ENCODE peak calls at places on chromosomes 11 and 22, in nine cellular contexts. T, F, R, N, K, O, B, G and U are unnamed samples.
A peak's percentile ranks its signal among the peaks of the same experiment; 100 is the strongest.

GRCh38 chr22:23225724-23226496 is 45.6 kb downstream of the BCR start:
- DNase-seq in T (no peak), F (peak; percentile 61), R (no peak), N (peak; percentile 61), K (no peak), O (peak; percentile 79), B (peak; percentile 91), G (peak; percentile 84), U (peak; percentile 91)

GRCh38 chr11:65213322-65214211 is 31.8 kb downstream of the CAPN1 start:
- DNase-seq in T (no peak), F (no peak), R (peak; percentile 55), N (no peak), K (no peak), O (no peak), B (no peak), G (no peak), U (peak; percentile 61)

GRCh38 chr11:61315260-61315659 is 17.6 kb downstream of the DDB1 start:
- DNase-seq in T (no peak), F (no peak), R (no peak), N (no peak), K (no peak), O (no peak), B (no peak), G (peak; percentile 42), U (no peak)

GRCh38 chr11:64842851-64843841 is 1.3 kb downstream of the CDC42BPG start:
- DNase-seq in T (peak; percentile 55), F (no peak), R (peak; percentile 88), N (no peak), K (no peak), O (no peak), B (no peak), G (peak; percentile 85), U (no peak)

GRCh38 chr11:26231252-26231661 is 100.7 kb upstream of the ANO3 start:
- DNase-seq in T (no peak), F (peak; percentile 67), R (peak; percentile 75), N (peak; percentile 95), K (no peak), O (peak; percentile 89), B (no peak), G (peak; percentile 94), U (no peak)

GRCh38 chr11:6013042-6013441 is 6.3 kb upstream of the OR56A4 start:
- DNase-seq in T (no peak), F (no peak), R (no peak), N (no peak), K (no peak), O (no peak), B (no peak), G (no peak), U (no peak)

GRCh38 chr11:71182791-71183556 is 69.4 kb downstream of the SHANK2 start:
- DNase-seq in T (no peak), F (no peak), R (no peak), N (no peak), K (no peak), O (no peak), B (no peak), G (peak; percentile 34), U (no peak)

GRCh38 chr11:390175-390574 is 3.8 kb upstream of the PKP3 start:
- DNase-seq in T (no peak), F (no peak), R (no peak), N (no peak), K (no peak), O (no peak), B (no peak), G (no peak), U (no peak)

GRCh38 chr11:27640954-27641353 is 59.3 kb downstream of the BDNF start:
- DNase-seq in T (no peak), F (no peak), R (no peak), N (no peak), K (no peak), O (no peak), B (no peak), G (no peak), U (no peak)

GRCh38 chr22:47814474-47814873 is 1052.0 kb downstream of the TBC1D22A start:
- DNase-seq in T (no peak), F (no peak), R (no peak), N (no peak), K (no peak), O (no peak), B (no peak), G (no peak), U (no peak)

GRCh38 chr11:46293616-46294015 is 16.2 kb downstream of the CREB3L1 start:
- DNase-seq in T (no peak), F (peak; percentile 98), R (peak; percentile 97), N (peak; percentile 85), K (no peak), O (no peak), B (peak; percentile 60), G (no peak), U (no peak)

GRCh38 chr11:67452141-67452952 is at the start of gene GPR152:
- DNase-seq in T (no peak), F (no peak), R (peak; percentile 80), N (no peak), K (no peak), O (peak; percentile 41), B (no peak), G (no peak), U (no peak)

GRCh38 chr11:4991066-4991465 is 3.6 kb upstream of the OR51L1 start:
- DNase-seq in T (no peak), F (peak; percentile 0), R (no peak), N (peak; percentile 7), K (no peak), O (no peak), B (no peak), G (no peak), U (no peak)

GRCh38 chr22:44160416-44160815 is 20.3 kb upstream of the PARVG start:
- DNase-seq in T (no peak), F (no peak), R (no peak), N (no peak), K (no peak), O (no peak), B (no peak), G (no peak), U (no peak)

GRCh38 chr22:40636380-40637180 is at the start of gene MRTFA:
- DNase-seq in T (peak; percentile 100), F (peak; percentile 100), R (peak; percentile 96), N (peak; percentile 100), K (peak; percentile 97), O (peak; percentile 100), B (peak; percentile 100), G (peak; percentile 100), U (peak; percentile 100)